ENCODE peak calls at places on chromosomes 3 and 15, in seven cellular contexts. M is stimulated activated CD4-positive, alpha-beta T cell treated with anti-CD3 and anti-CD28 coated beads, Interleukin-2, amount 100 ng/mL, for 48 hours; Z is Right ventricle myocardium superior; K is mesenchymal stem cell; R is neural crest cell; E is NCI-H524 treated with DMSO at 0.1 percent for 48 hours; G is effector memory CD4-positive, alpha-beta T cell. N is an unnamed sample.

GRCh38 chr3:169002689-169003088 is 660.8 kb downstream of the MECOM start:
- DNase-seq in M (no peak), Z (no peak), K (no peak), R (no peak), E (no peak), G (no peak), N (no peak)

GRCh38 chr3:182609575-182610156 is 183.6 kb upstream of the ATP11B start:
- DNase-seq in M (no peak), Z (no peak), K (no peak), R (no peak), E (no peak), G (no peak), N (no peak)

GRCh38 chr3:149373235-149374125 is 4.0 kb downstream of the TM4SF1 start:
- DNase-seq in M (no peak), Z (no peak), K (peak), R (no peak), E (no peak), G (no peak), N (no peak)

GRCh38 chr3:153513236-153513635 is 351.2 kb downstream of the RAP2B start:
- DNase-seq in M (no peak), Z (no peak), K (peak), R (no peak), E (no peak), G (no peak), N (no peak)

GRCh38 chr3:135992072-135992471 is 26.5 kb downstream of the PPP2R3A start:
- DNase-seq in M (no peak), Z (no peak), K (peak), R (no peak), E (no peak), G (no peak), N (peak)

GRCh38 chr3:127959873-127960272 is 44.8 kb downstream of the KBTBD12 start:
- DNase-seq in M (no peak), Z (no peak), K (peak), R (peak), E (peak), G (no peak), N (no peak)

GRCh38 chr3:9168230-9168629 is 81.2 kb downstream of the SRGAP3 start:
- DNase-seq in M (peak), Z (no peak), K (no peak), R (no peak), E (no peak), G (no peak), N (no peak)

GRCh38 chr3:67876261-67876660 is 221.8 kb upstream of the SUCLG2 start:
- DNase-seq in M (no peak), Z (no peak), K (peak), R (no peak), E (no peak), G (no peak), N (no peak)

GRCh38 chr15:60297047-60297446 is 100.7 kb downstream of the ANXA2 start:
- DNase-seq in M (no peak), Z (no peak), K (no peak), R (no peak), E (no peak), G (no peak), N (no peak)

GRCh38 chr3:45664558-45664957 is 24.6 kb upstream of the SACM1L start:
- DNase-seq in M (peak), Z (no peak), K (no peak), R (no peak), E (no peak), G (peak), N (no peak)

GRCh38 chr15:79904256-79904655 is 7.4 kb upstream of the MTHFS start:
- DNase-seq in M (no peak), Z (no peak), K (no peak), R (no peak), E (no peak), G (no peak), N (no peak)

GRCh38 chr3:32961189-32961715 is 9.8 kb downstream of the CCR4 start:
- DNase-seq in M (no peak), Z (no peak), K (no peak), R (no peak), E (no peak), G (peak), N (no peak)

GRCh38 chr3:70832035-70832795 is 519.8 kb upstream of the MDFIC2 start:
- DNase-seq in M (no peak), Z (peak), K (peak), R (no peak), E (no peak), G (no peak), N (peak)

GRCh38 chr3:45321607-45322391 is 66.6 kb upstream of the LARS2 start:
- DNase-seq in M (no peak), Z (no peak), K (no peak), R (no peak), E (no peak), G (no peak), N (no peak)

GRCh38 chr15:70474682-70475438 is 288.5 kb downstream of the UACA start:
- DNase-seq in M (no peak), Z (peak), K (peak), R (no peak), E (no peak), G (no peak), N (peak)

N was measured in AG09319.